ENCODE peak calls at places on chromosomes 16 and 17, in nine cellular contexts. L is cardiac septum; I is stimulated activated naive CD4-positive, alpha-beta T cell; Z is Calu3; Y is activated T-cell treated with anti-CD3 and anti-CD28 coated beads for 1 hour; R is pons; C is dermis blood vessel endothelial cell; N is AG20443; B is GM23248. U is an unnamed sample.

GRCh38 chr16:89905511-89906140 is 13.0 kb upstream of the MC1R start:
- DNase-seq in L (no peak), B (peak), I (no peak), R (no peak), Y (no peak), N (no peak), Z (no peak), C (no peak), U (no peak)

GRCh38 chr17:44353656-44354331 is 8.7 kb downstream of the GRN start:
- DNase-seq in N (peak), Y (no peak), I (peak), Z (peak), L (no peak), C (no peak), R (no peak), B (peak), U (peak)

GRCh38 chr17:21291862-21292261 is 7.4 kb downstream of the MAP2K3 start:
- DNase-seq in B (no peak), R (no peak), Z (no peak), L (no peak), N (no peak), C (no peak), Y (no peak), I (no peak), U (no peak)

GRCh38 chr17:70144260-70144846 is 25.0 kb upstream of the KCNJ2 start:
- DNase-seq in B (peak), Z (no peak), C (peak), L (no peak), N (peak), Y (no peak), R (peak), I (no peak), U (peak)

GRCh38 chr17:29444589-29444988 is 54.4 kb downstream of the TAOK1 start:
- DNase-seq in N (peak), Z (no peak), B (peak), Y (no peak), R (no peak), L (no peak), I (no peak), C (peak), U (peak)

GRCh38 chr16:4370570-4371480 is 823 bp upstream of the VASN start:
- DNase-seq in Y (no peak), R (no peak), I (no peak), C (no peak), N (peak), L (peak), Z (no peak), B (peak), U (peak)

GRCh38 chr17:42563950-42564349 is 2.0 kb downstream of the COASY start:
- DNase-seq in R (no peak), I (no peak), Y (no peak), N (no peak), L (no peak), C (no peak), Z (no peak), B (no peak), U (no peak)

GRCh38 chr17:29131814-29132682 is 48.1 kb downstream of the MYO18A start:
- DNase-seq in I (no peak), C (no peak), L (no peak), B (peak), Z (no peak), N (peak), R (no peak), Y (no peak), U (peak)

GRCh38 chr16:80189481-80190163 is 351.2 kb upstream of the DYNLRB2 start:
- DNase-seq in C (no peak), B (no peak), N (no peak), Z (no peak), L (no peak), I (no peak), Y (no peak), R (no peak), U (no peak)

GRCh38 chr16:85310868-85311585 is 198.8 kb upstream of the CIBAR2 start:
- DNase-seq in Y (no peak), I (peak), B (no peak), N (no peak), R (no peak), L (no peak), Z (no peak), C (no peak), U (no peak)

GRCh38 chr17:78124081-78124835 is 4.3 kb downstream of the TMC6 start:
- DNase-seq in C (no peak), N (no peak), L (no peak), I (no peak), B (no peak), R (no peak), Z (no peak), Y (no peak), U (no peak)

GRCh38 chr16:73015612-73016487 is 32.1 kb downstream of the ZFHX3 start:
- DNase-seq in B (no peak), N (no peak), Z (peak), L (no peak), R (no peak), Y (no peak), C (no peak), I (no peak), U (no peak)

U was measured in hepatic stellate cell.